ENCODE peak calls at places on chromosomes 16 and 17, in nine cellular contexts. U is brain microvascular endothelial cell, C is RWPE1, N is tibial nerve, E is stomach, I is heart right ventricle, H is neuronal stem cell, Z is IMR-90, V is A673. D is an unnamed sample.

GRCh38 chr17:37752482-37752881 is 7.6 kb upstream of the HNF1B start:
- DNase-seq in H (no peak), V (no peak), Z (peak), E (no peak), I (no peak), U (peak), C (peak), N (no peak), D (no peak)

GRCh38 chr16:624522-625401 is 6.0 kb upstream of the WFIKKN1 start:
- DNase-seq in Z (no peak), E (no peak), U (no peak), I (no peak), H (no peak), V (no peak), C (no peak), N (no peak), D (no peak)

GRCh38 chr17:16407911-16408588 is 7.3 kb upstream of the TRPV2 start:
- DNase-seq in C (peak), E (peak), I (peak), V (peak), U (peak), Z (peak), H (no peak), N (peak), D (peak)

GRCh38 chr17:39114744-39115534 is 36.5 kb downstream of the PLXDC1 start:
- DNase-seq in Z (peak), C (no peak), U (no peak), V (no peak), E (no peak), H (no peak), N (no peak), I (no peak), D (no peak)

GRCh38 chr16:497258-497657 is 30.3 kb upstream of the CAPN15 start:
- DNase-seq in V (no peak), I (no peak), H (no peak), C (no peak), U (no peak), Z (no peak), N (no peak), E (no peak), D (no peak)

GRCh38 chr17:41329279-41329925 is 13.9 kb upstream of the KRTAP17-1 start:
- DNase-seq in N (no peak), I (no peak), C (peak), E (peak), H (peak), U (peak), Z (peak), V (peak), D (no peak)

GRCh38 chr16:24094660-24095059 is 161.5 kb upstream of the CACNG3 start:
- DNase-seq in U (no peak), Z (no peak), N (no peak), C (no peak), V (no peak), H (no peak), E (no peak), I (no peak), D (no peak)

GRCh38 chr16:632486-633335 is 1.9 kb downstream of the WFIKKN1 start:
- DNase-seq in V (no peak), I (no peak), U (no peak), Z (no peak), N (no peak), C (no peak), E (no peak), H (no peak), D (no peak)

GRCh38 chr16:57475711-57476339 is 10.5 kb downstream of the DOK4 start:
- DNase-seq in H (no peak), V (peak), C (no peak), Z (peak), E (no peak), N (no peak), U (peak), I (no peak), D (no peak)

GRCh38 chr16:85192233-85192632 is 80.0 kb upstream of the CIBAR2 start:
- DNase-seq in V (no peak), U (no peak), C (peak), Z (no peak), H (no peak), N (no peak), I (no peak), E (no peak), D (no peak)

GRCh38 chr17:17812211-17813054 is 24.4 kb downstream of the SREBF1 start:
- DNase-seq in Z (peak), H (peak), I (peak), N (peak), U (no peak), C (peak), E (peak), V (peak), D (peak)

GRCh38 chr17:66775262-66775661 is 59.7 kb upstream of the CACNG5 start:
- DNase-seq in Z (no peak), H (no peak), N (no peak), E (no peak), U (no peak), I (no peak), C (no peak), V (peak), D (no peak)

GRCh38 chr16:80526418-80527061 is 14.3 kb upstream of the DYNLRB2 start:
- DNase-seq in N (no peak), E (peak), C (peak), U (peak), H (peak), Z (peak), I (peak), V (peak), D (no peak)

GRCh38 chr16:10879681-10880589 is 2.9 kb downstream of the CIITA start:
- DNase-seq in N (no peak), V (no peak), C (no peak), E (no peak), I (no peak), Z (no peak), U (no peak), H (no peak), D (no peak)

GRCh38 chr16:89921699-89922476 is 1.3 kb upstream of the TUBB3 start:
- DNase-seq in I (peak), C (peak), Z (peak), U (peak), H (peak), V (peak), E (peak), N (no peak), D (no peak)

GRCh38 chr16:87305505-87306391 is 11.4 kb downstream of the C16orf95 start:
- DNase-seq in V (peak), E (no peak), N (no peak), Z (no peak), H (no peak), C (no peak), U (no peak), I (no peak), D (no peak)

GRCh38 chr17:63827801-63828221 is 348 bp upstream of the FTSJ3 start:
- DNase-seq in I (no peak), U (no peak), C (no peak), Z (no peak), E (no peak), N (no peak), V (no peak), H (no peak), D (no peak)

GRCh38 chr16:58655215-58655596 is 25.6 kb upstream of the CNOT1 start:
- DNase-seq in E (no peak), V (no peak), C (no peak), Z (no peak), H (no peak), I (no peak), U (no peak), N (no peak), D (no peak)

GRCh38 chr17:12388206-12388605 is 277.5 kb upstream of the MYOCD start:
- DNase-seq in H (no peak), V (no peak), U (peak), E (no peak), I (no peak), N (no peak), C (no peak), Z (peak), D (no peak)

GRCh38 chr16:79247386-79247785 is 353.2 kb downstream of the MAF start:
- DNase-seq in U (no peak), E (no peak), Z (no peak), V (no peak), C (no peak), N (no peak), I (no peak), H (peak), D (no peak)

GRCh38 chr17:72631568-72631967 is 460.9 kb downstream of the SLC39A11 start:
- DNase-seq in I (no peak), E (no peak), Z (no peak), N (no peak), U (no peak), H (no peak), C (no peak), V (no peak), D (no peak)

GRCh38 chr17:60506312-60506711 is 19.7 kb downstream of the APPBP2 start:
- DNase-seq in I (no peak), Z (peak), E (no peak), N (no peak), C (no peak), U (peak), V (peak), H (no peak), D (no peak)

GRCh38 chr16:84959045-84959576 is 52.2 kb downstream of the ZDHHC7 start:
- DNase-seq in H (no peak), E (no peak), Z (no peak), V (no peak), I (no peak), N (no peak), U (no peak), C (no peak), D (no peak)

GRCh38 chr16:68668266-68668665 is 23.2 kb downstream of the CDH3 start:
- DNase-seq in H (no peak), I (no peak), U (no peak), C (peak), N (no peak), V (no peak), Z (peak), E (no peak), D (no peak)

GRCh38 chr16:28067604-28068382 is 4.3 kb upstream of the GSG1L start:
- DNase-seq in I (no peak), C (no peak), E (no peak), Z (peak), U (peak), H (no peak), V (no peak), N (no peak), D (no peak)

GRCh38 chr16:19717319-19717718 is 708 bp downstream of the KNOP1 start:
- DNase-seq in U (no peak), E (no peak), I (no peak), N (no peak), Z (peak), V (peak), C (no peak), H (peak), D (no peak)

DNA sequence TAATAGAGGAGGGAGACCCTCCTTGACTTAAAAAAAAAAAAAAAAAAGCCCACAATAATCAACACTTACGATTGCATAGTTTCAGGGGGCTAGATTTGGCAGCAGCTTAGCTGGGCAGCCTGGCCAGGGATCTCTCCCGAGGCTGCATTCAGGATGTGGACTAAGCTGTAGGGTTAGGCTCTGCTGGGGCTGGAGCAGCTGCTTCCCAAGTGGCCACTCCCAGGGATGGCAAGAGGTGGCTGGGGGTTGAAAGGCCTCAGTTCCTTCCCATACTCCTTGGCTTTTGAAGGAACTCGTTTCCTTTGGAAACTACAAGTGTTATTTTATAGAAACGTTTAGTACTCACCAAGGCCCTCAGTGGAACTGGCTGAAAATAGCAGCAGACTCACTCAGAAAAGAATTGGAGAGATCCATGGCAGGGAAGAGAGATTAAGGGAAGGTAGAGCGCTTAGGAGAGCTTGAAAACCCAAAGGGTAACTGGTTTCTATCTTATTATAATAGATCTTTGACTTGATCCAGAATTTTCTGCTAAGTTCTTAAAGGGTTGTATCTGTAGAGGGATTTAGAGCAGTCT is 76.4 kb downstream of the WWP2 start:
- DNase-seq in Z (no peak), H (no peak), N (no peak), I (peak), C (no peak), U (no peak), V (no peak), E (no peak), D (no peak)
- H3K27ac ChIP-seq in Z (no peak), H (no peak), N (peak), I (peak), C (no peak), U (no peak), V (no peak), E (peak), D (peak)

DNA sequence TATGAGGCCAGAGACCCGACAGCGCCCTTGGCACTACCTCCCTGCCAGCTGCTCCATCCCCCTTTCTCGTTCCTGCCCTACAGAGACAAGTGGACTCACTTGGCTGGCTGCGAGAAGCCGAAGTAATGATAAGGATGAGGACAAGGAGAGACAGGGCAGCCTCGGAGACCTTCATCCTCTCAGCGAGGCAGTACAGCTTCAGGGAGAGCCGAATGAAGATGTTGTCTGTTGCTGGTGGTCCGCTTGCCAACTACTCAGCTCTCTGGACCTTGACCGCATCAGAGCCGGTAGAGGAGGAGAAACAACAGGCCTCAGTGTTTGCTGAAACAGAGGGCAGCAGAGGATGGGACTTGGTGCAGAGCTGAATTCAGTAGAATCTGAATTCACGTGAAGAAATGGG is at the start of gene CCL16:
- DNase-seq in N (no peak), Z (no peak), U (no peak), I (no peak), C (no peak), V (no peak), H (no peak), E (no peak), D (no peak)
- H3K27ac ChIP-seq in N (no peak), Z (no peak), U (no peak), I (no peak), C (no peak), V (no peak), H (no peak), E (no peak), D (no peak)

DNA sequence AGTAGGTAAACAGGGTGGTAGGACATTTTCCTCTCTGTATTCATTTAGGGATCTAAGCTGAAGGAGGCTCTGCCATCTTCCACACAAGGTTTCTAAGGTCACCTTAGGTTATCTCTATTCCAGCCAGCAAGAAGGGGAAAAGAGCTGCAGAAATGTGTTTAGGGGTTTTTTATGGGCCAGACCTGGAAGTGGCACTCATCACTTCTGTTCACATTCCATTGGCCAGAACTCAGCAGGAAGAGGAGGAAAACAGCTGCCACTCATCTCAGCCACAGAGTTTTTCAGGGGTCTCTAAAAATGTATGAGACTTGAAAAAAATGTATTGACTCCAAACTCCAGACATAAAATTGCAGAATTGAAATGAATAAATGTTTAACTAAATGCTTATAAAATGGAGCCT is 65.8 kb downstream of the FTO start:
- DNase-seq in Z (no peak), I (no peak), N (no peak), H (no peak), V (no peak), E (no peak), C (no peak), U (no peak), D (no peak)
- H3K27ac ChIP-seq in Z (no peak), I (no peak), N (no peak), H (no peak), V (no peak), E (no peak), C (no peak), U (no peak), D (peak)

GRCh38 chr16:67474551-67474950 is 6.4 kb downstream of the ATP6V0D1 start:
- DNase-seq in C (no peak), E (no peak), N (no peak), Z (no peak), U (no peak), H (no peak), V (no peak), I (no peak), D (no peak)
- H3K27ac ChIP-seq in C (no peak), E (no peak), N (no peak), Z (no peak), U (no peak), H (no peak), V (no peak), I (no peak), D (no peak)

GRCh38 chr17:34243732-34244299 is 11.3 kb upstream of the CCL2 start:
- DNase-seq in C (no peak), Z (no peak), I (no peak), E (no peak), V (no peak), U (no peak), N (no peak), H (no peak), D (no peak)
- H3K27ac ChIP-seq in C (no peak), Z (no peak), I (peak), E (peak), V (no peak), U (no peak), N (no peak), H (no peak), D (no peak)

GRCh38 chr16:47492036-47492427 is 30.9 kb downstream of the PHKB start:
- DNase-seq in E (no peak), N (no peak), H (no peak), C (no peak), V (no peak), U (no peak), I (no peak), Z (no peak), D (no peak)
- H3K27ac ChIP-seq in E (peak), N (peak), H (no peak), C (no peak), V (no peak), U (no peak), I (peak), Z (no peak), D (no peak)

DNA sequence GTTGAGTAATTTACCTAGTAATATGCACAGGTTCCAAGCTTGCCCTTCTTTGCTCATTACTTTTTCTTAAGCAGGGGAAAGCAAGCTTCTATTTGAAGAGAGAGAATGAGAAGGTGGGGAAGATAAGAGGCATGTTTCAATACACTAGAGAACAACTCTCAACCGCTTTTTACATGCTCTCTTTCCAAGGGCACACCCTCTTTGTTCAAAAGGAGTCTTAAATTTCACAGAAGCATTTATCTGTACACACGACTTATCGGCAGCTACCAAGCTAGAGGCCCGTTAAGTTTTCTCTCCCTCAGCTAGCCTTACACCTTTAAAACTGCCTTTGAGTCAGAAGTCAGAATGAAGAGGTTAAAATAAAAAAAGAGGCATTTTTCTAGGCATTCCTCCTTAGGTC is 79.6 kb downstream of the STH start:
- DNase-seq in Z (no peak), N (no peak), H (no peak), I (no peak), U (no peak), C (no peak), V (no peak), E (no peak), D (no peak)
- H3K27ac ChIP-seq in Z (no peak), N (no peak), H (no peak), I (no peak), U (no peak), C (no peak), V (no peak), E (no peak), D (no peak)

DNA sequence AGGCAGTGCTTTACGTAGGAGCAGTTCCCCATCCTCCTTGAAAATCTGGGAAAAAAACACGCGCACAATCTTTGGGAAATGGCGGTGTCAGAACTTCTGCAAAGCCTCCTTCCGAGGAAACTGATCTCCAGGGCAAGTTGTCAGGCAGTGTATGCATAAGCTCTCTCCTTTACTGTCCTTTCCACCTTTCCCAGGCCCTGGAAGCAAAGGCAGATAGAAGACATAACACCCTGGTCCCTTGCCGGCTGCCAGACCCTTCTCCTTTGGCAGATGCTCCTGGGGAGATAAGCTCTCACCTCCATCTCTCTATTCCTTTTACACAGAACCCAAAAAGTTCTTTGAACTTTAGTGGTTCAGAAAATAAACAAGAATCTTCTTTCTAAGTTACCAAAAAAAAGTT is 12.4 kb downstream of the TOB1 start:
- DNase-seq in N (no peak), H (no peak), Z (no peak), U (no peak), I (no peak), V (no peak), E (no peak), C (no peak), D (no peak)
- H3K27ac ChIP-seq in N (no peak), H (no peak), Z (no peak), U (no peak), I (peak), V (no peak), E (peak), C (no peak), D (no peak)

D was measured in caudate nucleus.